ENCODE peak calls at places on chromosomes 6 and 20, in six cellular contexts. W, L, X, S, M and V are unnamed samples.

GRCh38 chr6:53410508-53411258 is 61.9 kb upstream of the ELOVL5 start:
- DNase-seq in W (no peak), L (peak), X (no peak), S (peak), M (peak), V (peak)

GRCh38 chr6:134714679-134715078 is 235.2 kb downstream of the ALDH8A1 start:
- DNase-seq in W (no peak), L (no peak), X (no peak), S (no peak), M (peak), V (peak)

GRCh38 chr6:45375449-45375848 is 2.3 kb downstream of the SUPT3H start:
- DNase-seq in W (no peak), L (no peak), X (no peak), S (no peak), M (no peak), V (no peak)

GRCh38 chr20:44069203-44069931 is 117.6 kb downstream of the JPH2 start:
- DNase-seq in W (no peak), L (no peak), X (no peak), S (no peak), M (no peak), V (no peak)

GRCh38 chr20:53866787-53867740 is 203.3 kb downstream of the BCAS1 start:
- DNase-seq in W (no peak), L (no peak), X (no peak), S (peak), M (no peak), V (no peak)

GRCh38 chr20:37781626-37782025 is 87.8 kb downstream of the CTNNBL1 start:
- DNase-seq in W (no peak), L (no peak), X (no peak), S (no peak), M (no peak), V (peak)

GRCh38 chr6:56491606-56492328 is 150.9 kb downstream of the DST start:
- DNase-seq in W (no peak), L (no peak), X (no peak), S (peak), M (no peak), V (peak)

GRCh38 chr6:55822815-55823214 is 52.6 kb downstream of the BMP5 start:
- DNase-seq in W (no peak), L (no peak), X (no peak), S (peak), M (no peak), V (no peak)

GRCh38 chr6:164807125-164807524 is 502.3 kb downstream of the C6orf118 start:
- DNase-seq in W (no peak), L (no peak), X (no peak), S (no peak), M (no peak), V (no peak)

GRCh38 chr6:18262812-18263560 is 1.3 kb downstream of the DEK start:
- DNase-seq in W (no peak), L (no peak), X (no peak), S (peak), M (no peak), V (peak)

GRCh38 chr20:37298190-37298939 is 8.9 kb downstream of the MANBAL start:
- DNase-seq in W (no peak), L (no peak), X (no peak), S (peak), M (no peak), V (peak)

GRCh38 chr6:4935486-4935885 is 68.4 kb downstream of the RPP40 start:
- DNase-seq in W (no peak), L (no peak), X (no peak), S (no peak), M (no peak), V (no peak)

GRCh38 chr6:26445934-26446667 is 5.8 kb downstream of the BTN3A3 start:
- DNase-seq in W (no peak), L (no peak), X (no peak), S (no peak), M (no peak), V (no peak)

GRCh38 chr20:58228484-58229197 is at the start of gene ANKRD60:
- DNase-seq in W (no peak), L (no peak), X (no peak), S (peak), M (no peak), V (peak)

GRCh38 chr6:6861995-6862394 is 245.8 kb upstream of the RREB1 start:
- DNase-seq in W (no peak), L (no peak), X (no peak), S (no peak), M (no peak), V (no peak)

GRCh38 chr6:99246602-99247001 is 102.9 kb downstream of the FAXC start:
- DNase-seq in W (no peak), L (no peak), X (no peak), S (no peak), M (no peak), V (no peak)

GRCh38 chr20:24289737-24290481 is 179.5 kb upstream of the SYNDIG1 start:
- DNase-seq in W (no peak), L (no peak), X (no peak), S (no peak), M (no peak), V (no peak)

GRCh38 chr20:24651171-24651972 is 181.9 kb downstream of the SYNDIG1 start:
- DNase-seq in W (peak), L (no peak), X (peak), S (peak), M (peak), V (peak)

GRCh38 chr6:135780326-135780725 is 71.2 kb upstream of the PDE7B start:
- DNase-seq in W (no peak), L (no peak), X (no peak), S (no peak), M (no peak), V (no peak)

GRCh38 chr20:21968486-21968885 is 263.0 kb downstream of the PAX1 start:
- DNase-seq in W (no peak), L (no peak), X (no peak), S (no peak), M (no peak), V (no peak)
- TF ChIP-seq CTCF in W (no peak), L (no peak), X (no peak), S (no peak), M (no peak), V (no peak)

DNA sequence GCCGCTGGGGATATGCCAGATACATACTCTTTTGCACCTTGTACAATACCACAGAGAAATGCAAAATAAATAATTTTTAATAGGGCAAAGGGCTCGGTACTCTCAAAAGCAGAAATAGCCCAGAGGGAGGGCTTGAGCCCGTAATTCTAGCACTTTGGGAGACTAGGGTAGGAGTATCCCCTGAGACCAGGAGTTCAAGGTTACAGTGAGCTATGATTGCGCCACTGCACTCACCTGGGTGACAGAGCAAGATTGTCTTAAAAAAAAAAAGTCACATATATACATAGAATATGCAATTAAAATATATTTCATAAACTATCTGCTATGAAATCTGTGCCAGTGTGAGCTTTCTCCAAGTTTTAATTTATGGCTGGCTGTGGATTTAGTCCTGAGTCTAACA is 818 bp upstream of the TRMT11 start:
- DNase-seq in W (no peak), L (no peak), X (no peak), S (no peak), M (no peak), V (no peak)
- H3K4me3 ChIP-seq in W (peak), L (peak), X (peak), S (peak), M (no peak), V (peak)

GRCh38 chr6:95819939-95820338 is 195.8 kb upstream of the FUT9 start:
- DNase-seq in W (no peak), L (no peak), X (no peak), S (no peak), M (no peak), V (no peak)
- TF ChIP-seq CTCF in W (no peak), L (no peak), X (no peak), S (no peak), M (no peak), V (no peak)

DNA sequence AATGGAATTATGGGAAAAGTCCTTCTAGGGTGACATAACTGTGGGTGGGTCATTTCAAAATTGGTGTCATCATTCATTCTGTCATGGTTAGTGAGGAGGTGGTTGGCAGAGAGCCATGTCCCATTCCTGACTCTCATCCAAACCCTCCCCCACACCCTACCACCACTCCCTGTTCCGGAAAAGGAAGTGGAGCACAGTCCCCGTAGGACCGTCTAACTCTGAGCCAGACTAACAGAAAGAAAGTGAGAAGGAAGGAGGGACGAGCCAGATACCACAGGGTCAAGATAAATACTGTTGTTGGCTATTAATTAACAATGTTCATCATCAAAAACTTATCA is 4.8 kb downstream of the TRIM10 start:
- DNase-seq in W (no peak), L (no peak), X (no peak), S (peak), M (peak), V (peak)
- H3K4me3 ChIP-seq in W (no peak), L (no peak), X (no peak), S (no peak), M (no peak), V (no peak)

GRCh38 chr20:48698507-48699267 is 129.1 kb downstream of the PREX1 start:
- DNase-seq in W (no peak), L (no peak), X (no peak), S (no peak), M (no peak), V (no peak)
- TF ChIP-seq CTCF in W (no peak), L (no peak), X (no peak), S (no peak), M (no peak), V (no peak)

DNA sequence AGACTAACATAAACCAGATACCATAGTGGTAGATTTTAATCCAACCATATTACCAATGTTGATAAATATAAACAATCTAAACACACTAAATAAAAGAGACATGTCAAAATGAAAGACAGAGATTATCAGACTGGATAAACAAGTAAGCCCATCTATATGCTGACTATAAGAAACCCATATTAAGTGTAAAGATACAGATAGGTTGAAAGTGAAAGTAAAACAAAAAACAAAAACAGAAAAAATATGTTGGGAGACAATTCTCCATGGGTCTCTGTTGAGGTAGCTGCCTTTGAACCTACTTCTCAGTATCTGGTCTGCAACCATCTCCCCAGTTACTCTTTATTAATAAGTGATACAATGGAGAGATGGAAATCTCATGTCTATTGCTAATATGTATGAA is 21.2 kb downstream of the REV3L start:
- DNase-seq in W (no peak), L (no peak), X (no peak), S (no peak), M (no peak), V (no peak)
- H3K4me3 ChIP-seq in W (no peak), L (no peak), X (no peak), S (no peak), M (no peak), V (no peak)

GRCh38 chr20:47066484-47067270 is 172.0 kb downstream of the EYA2 start:
- DNase-seq in W (no peak), L (no peak), X (peak), S (no peak), M (no peak), V (peak)

GRCh38 chr20:47062226-47062880 is 167.7 kb downstream of the EYA2 start:
- DNase-seq in W (no peak), L (no peak), X (no peak), S (no peak), M (no peak), V (no peak)

GRCh38 chr20:47061549-47061948 is 166.9 kb downstream of the EYA2 start:
- DNase-seq in W (no peak), L (no peak), X (no peak), S (no peak), M (no peak), V (no peak)

GRCh38 chr20:47063407-47063806 is 168.8 kb downstream of the EYA2 start:
- DNase-seq in W (no peak), L (no peak), X (no peak), S (no peak), M (no peak), V (no peak)

DNA sequence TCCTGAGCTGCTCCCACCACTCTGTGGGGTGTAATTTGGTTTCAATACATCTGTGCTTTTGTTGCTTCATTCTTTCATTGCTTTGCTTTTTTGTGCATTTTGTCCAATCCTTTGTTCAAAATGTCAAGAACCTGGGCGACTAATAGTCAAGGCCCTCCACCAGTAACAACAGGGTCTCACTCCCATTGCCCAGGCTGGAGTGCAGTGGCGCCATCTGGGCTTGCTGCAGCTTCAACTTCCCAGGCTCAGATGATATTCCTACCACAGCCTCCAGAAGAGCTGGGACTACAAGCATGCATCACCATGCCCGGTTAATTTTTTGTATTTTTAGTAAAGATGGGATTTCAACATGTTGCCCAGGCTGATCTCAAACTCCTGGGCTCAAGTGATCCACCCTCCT is 169.2 kb downstream of the EYA2 start:
- DNase-seq in W (no peak), L (no peak), X (no peak), S (no peak), M (no peak), V (no peak)
- TF ChIP-seq CTCF in W (no peak), L (no peak), X (no peak), S (no peak), M (no peak), V (no peak)

DNA sequence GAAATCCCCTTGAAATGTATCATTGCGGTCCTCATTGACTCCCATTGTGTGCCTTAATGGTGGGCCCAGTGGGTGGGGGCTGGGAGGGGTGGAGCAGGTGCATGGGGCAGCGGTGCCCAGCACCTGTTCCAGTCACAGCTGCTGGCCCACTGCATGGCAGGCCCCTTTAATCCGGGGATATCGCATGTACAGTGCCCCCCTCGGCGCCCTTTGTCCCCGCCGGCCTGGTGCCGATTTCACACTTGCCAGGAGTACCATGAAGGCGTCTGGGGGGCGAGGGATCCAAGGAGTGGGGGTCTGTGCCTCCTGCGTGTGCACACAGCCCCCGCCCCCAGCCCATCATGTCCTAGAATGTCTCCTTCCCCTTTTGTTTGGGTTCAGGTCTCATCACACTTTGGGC is 2.8 kb downstream of the SNAI1 start:
- DNase-seq in W (no peak), L (no peak), X (no peak), S (no peak), M (no peak), V (no peak)
- H3K4me3 ChIP-seq in W (peak), L (peak), X (peak), S (peak), M (peak), V (peak)

DNA sequence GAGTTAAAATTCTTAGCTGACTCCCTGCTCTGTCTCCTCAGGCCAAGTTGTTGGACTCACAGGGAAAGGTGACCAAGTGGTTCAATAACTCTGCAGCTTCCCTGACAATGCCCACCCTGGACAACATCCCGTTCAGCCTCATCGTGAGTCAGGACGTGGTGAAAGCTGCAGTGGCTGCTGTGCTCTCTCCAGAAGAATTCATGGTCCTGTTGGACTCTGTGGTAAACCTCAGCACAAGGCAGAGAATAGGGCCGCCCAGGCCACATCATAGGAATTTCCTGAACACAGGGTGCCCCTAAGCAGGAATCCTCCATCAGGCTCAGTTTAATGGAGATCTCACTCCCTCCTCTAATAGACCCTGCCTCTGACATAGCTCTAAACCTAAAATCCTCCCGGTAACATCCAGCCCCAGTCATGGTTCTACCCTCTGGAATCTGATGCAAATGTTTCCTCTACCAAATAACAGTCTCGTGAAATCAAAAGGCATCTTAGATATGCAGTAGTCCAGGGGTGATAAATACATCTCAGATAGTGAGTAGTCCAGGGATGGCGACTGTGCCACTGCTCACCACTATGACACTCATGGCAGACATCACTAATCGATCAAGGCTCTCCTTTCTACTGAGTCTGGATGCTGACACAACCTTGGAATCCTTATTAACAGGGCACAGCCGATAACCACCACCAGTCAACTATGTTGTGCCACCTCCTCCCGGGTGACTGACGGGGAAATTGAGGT is 18.3 kb downstream of the BPIFB1 start:
- DNase-seq in W (no peak), L (no peak), X (no peak), S (no peak), M (no peak), V (no peak)
- TF ChIP-seq CTCF in W (no peak), L (no peak), X (no peak), S (no peak), M (no peak), V (no peak)